ENCODE peak calls at places on chromosomes 3 and 15, in ten cellular contexts. A, E, Z, K, T, R, W, O, H and Q are unnamed samples.

GRCh38 chr15:82554351-82554750 is 14.1 kb upstream of the RPS17 start:
- DNase-seq in A (no peak), E (no peak), Z (no peak), K (no peak), T (no peak), R (peak; percentile 36), W (no peak), O (no peak), H (no peak), Q (no peak)

GRCh38 chr3:148203263-148204010 is 494.3 kb upstream of the AGTR1 start:
- DNase-seq in A (no peak), E (no peak), Z (no peak), K (no peak), T (no peak), R (no peak), W (no peak), O (no peak), H (no peak), Q (no peak)

GRCh38 chr15:20340331-20340811 is 201.2 kb downstream of the GOLGA6L6 start:
- DNase-seq in A (no peak), E (no peak), Z (peak; percentile 74), K (peak; percentile 54), T (no peak), R (no peak), W (no peak), O (peak; percentile 94), H (no peak), Q (no peak)

GRCh38 chr3:148128136-148128535 is 569.6 kb upstream of the AGTR1 start:
- DNase-seq in A (no peak), E (no peak), Z (peak; percentile 29), K (no peak), T (no peak), R (no peak), W (no peak), O (no peak), H (no peak), Q (no peak)

GRCh38 chr3:149378420-149379388 is 1.3 kb upstream of the TM4SF1 start:
- DNase-seq in A (no peak), E (no peak), Z (no peak), K (no peak), T (no peak), R (peak; percentile 30), W (no peak), O (no peak), H (no peak), Q (no peak)

GRCh38 chr3:172279191-172279640 is 169.0 kb downstream of the GHSR start:
- DNase-seq in A (no peak), E (no peak), Z (no peak), K (no peak), T (peak; percentile 51), R (no peak), W (peak; percentile 13), O (no peak), H (no peak), Q (no peak)

GRCh38 chr15:89781055-89781454 is 4.9 kb downstream of the MESP2 start:
- DNase-seq in A (peak; percentile 31), E (peak; percentile 71), Z (no peak), K (peak; percentile 59), T (no peak), R (peak; percentile 64), W (no peak), O (no peak), H (peak; percentile 45), Q (no peak)

GRCh38 chr3:77524467-77524866 is 484.6 kb downstream of the ROBO2 start:
- DNase-seq in A (no peak), E (no peak), Z (no peak), K (no peak), T (no peak), R (no peak), W (peak; percentile 52), O (no peak), H (no peak), Q (no peak)

GRCh38 chr15:70687432-70687831 is 75.9 kb downstream of the UACA start:
- DNase-seq in A (no peak), E (no peak), Z (no peak), K (no peak), T (no peak), R (no peak), W (no peak), O (no peak), H (no peak), Q (no peak)

GRCh38 chr3:31530039-31530983 is 2.4 kb upstream of the STT3B start:
- DNase-seq in A (no peak), E (peak; percentile 37), Z (no peak), K (no peak), T (no peak), R (no peak), W (no peak), O (no peak), H (no peak), Q (no peak)

GRCh38 chr3:21599890-21600289 is 151.1 kb downstream of the ZNF385D start:
- DNase-seq in A (no peak), E (no peak), Z (peak; percentile 32), K (no peak), T (no peak), R (no peak), W (no peak), O (no peak), H (no peak), Q (no peak)

GRCh38 chr15:63530235-63530634 is 25.8 kb downstream of the USP3 start:
- DNase-seq in A (no peak), E (no peak), Z (no peak), K (no peak), T (no peak), R (no peak), W (no peak), O (no peak), H (no peak), Q (no peak)

GRCh38 chr3:50138266-50139230 is 16.6 kb upstream of the SEMA3F start:
- DNase-seq in A (no peak), E (peak; percentile 30), Z (peak; percentile 63), K (no peak), T (no peak), R (peak; percentile 53), W (peak; percentile 37), O (no peak), H (no peak), Q (no peak)

GRCh38 chr3:78427303-78427702 is 1340.5 kb downstream of the ROBO1 start:
- DNase-seq in A (no peak), E (no peak), Z (no peak), K (no peak), T (no peak), R (no peak), W (no peak), O (no peak), H (no peak), Q (no peak)

GRCh38 chr15:41499109-41499851 is 5.6 kb downstream of the ITPKA start:
- DNase-seq in A (no peak), E (no peak), Z (no peak), K (no peak), T (no peak), R (no peak), W (peak; percentile 1), O (no peak), H (no peak), Q (no peak)

GRCh38 chr15:42375941-42376340 is 16.6 kb downstream of the CAPN3 start:
- DNase-seq in A (no peak), E (peak; percentile 29), Z (no peak), K (no peak), T (no peak), R (no peak), W (no peak), O (no peak), H (no peak), Q (no peak)

GRCh38 chr3:156641261-156641975 is 33.0 kb upstream of the TIPARP start:
- DNase-seq in A (no peak), E (no peak), Z (no peak), K (no peak), T (no peak), R (no peak), W (no peak), O (no peak), H (no peak), Q (no peak)

GRCh38 chr3:149792485-149793270 is at the start of gene ANKUB1:
- DNase-seq in A (no peak), E (no peak), Z (no peak), K (no peak), T (no peak), R (no peak), W (peak; percentile 89), O (no peak), H (no peak), Q (no peak)

GRCh38 chr3:139540686-139541085 is 1.1 kb upstream of the RBP1 start:
- DNase-seq in A (no peak), E (no peak), Z (no peak), K (no peak), T (no peak), R (no peak), W (no peak), O (no peak), H (no peak), Q (no peak)

GRCh38 chr15:26864664-26865191 is 2.1 kb upstream of the GABRA5 start:
- DNase-seq in A (peak; percentile 50), E (peak; percentile 74), Z (peak; percentile 61), K (no peak), T (peak; percentile 56), R (peak; percentile 50), W (peak; percentile 12), O (no peak), H (no peak), Q (no peak)

GRCh38 chr15:38895326-38896282 is 331.0 kb upstream of the RASGRP1 start:
- DNase-seq in A (peak; percentile 54), E (no peak), Z (no peak), K (no peak), T (no peak), R (peak; percentile 65), W (no peak), O (no peak), H (no peak), Q (no peak)

GRCh38 chr15:77591960-77592613 is 40.6 kb downstream of the LINGO1 start:
- DNase-seq in A (no peak), E (no peak), Z (no peak), K (no peak), T (no peak), R (no peak), W (no peak), O (no peak), H (no peak), Q (no peak)

GRCh38 chr3:48034000-48034516 is 17.8 kb upstream of the MAP4 start:
- DNase-seq in A (peak; percentile 61), E (peak; percentile 51), Z (no peak), K (peak; percentile 89), T (peak; percentile 47), R (peak; percentile 90), W (no peak), O (no peak), H (no peak), Q (no peak)